ENCODE peak calls at places on chromosomes 4 and X, in ten cellular contexts. One of them, this sample, is unnamed.

GRCh38 chr4:134365852-134366251 is 164.3 kb upstream of the PABPC4L start:
- DNase-seq in CD4-positive, alpha-beta T cell: no peak
- DNase-seq in HepG2: no peak
- DNase-seq in heart right ventricle: no peak
- DNase-seq in choroid plexus epithelial cell: peak
- DNase-seq in H1: no peak
- DNase-seq in fibroblast of pulmonary artery: no peak
- DNase-seq in neural progenitor cell: no peak
- DNase-seq in ascending aorta: no peak
- DNase-seq in progenitor cell of endocrine pancreas: no peak
- DNase-seq in this sample: no peak

GRCh38 chr4:12399781-12400180 is 971.1 kb upstream of the HS3ST1 start:
- DNase-seq in CD4-positive, alpha-beta T cell: no peak
- DNase-seq in HepG2: no peak
- DNase-seq in heart right ventricle: no peak
- DNase-seq in choroid plexus epithelial cell: no peak
- DNase-seq in H1: no peak
- DNase-seq in fibroblast of pulmonary artery: peak
- DNase-seq in neural progenitor cell: no peak
- DNase-seq in ascending aorta: no peak
- DNase-seq in progenitor cell of endocrine pancreas: no peak
- DNase-seq in this sample: no peak

GRCh38 chr4:36000941-36001557 is 243.3 kb downstream of the ARAP2 start:
- DNase-seq in CD4-positive, alpha-beta T cell: no peak
- DNase-seq in HepG2: no peak
- DNase-seq in heart right ventricle: no peak
- DNase-seq in choroid plexus epithelial cell: no peak
- DNase-seq in H1: no peak
- DNase-seq in fibroblast of pulmonary artery: no peak
- DNase-seq in neural progenitor cell: no peak
- DNase-seq in ascending aorta: no peak
- DNase-seq in progenitor cell of endocrine pancreas: no peak
- DNase-seq in this sample: no peak

GRCh38 chr4:77582151-77582550 is 23.5 kb upstream of the CXCL13 start:
- DNase-seq in CD4-positive, alpha-beta T cell: no peak
- DNase-seq in HepG2: no peak
- DNase-seq in heart right ventricle: no peak
- DNase-seq in choroid plexus epithelial cell: peak
- DNase-seq in H1: no peak
- DNase-seq in fibroblast of pulmonary artery: no peak
- DNase-seq in neural progenitor cell: no peak
- DNase-seq in ascending aorta: no peak
- DNase-seq in progenitor cell of endocrine pancreas: no peak
- DNase-seq in this sample: no peak

GRCh38 chrX:133593531-133593930 is 178.2 kb upstream of the GPC4 start:
- DNase-seq in CD4-positive, alpha-beta T cell: no peak
- DNase-seq in HepG2: no peak
- DNase-seq in heart right ventricle: no peak
- DNase-seq in choroid plexus epithelial cell: no peak
- DNase-seq in H1: no peak
- DNase-seq in fibroblast of pulmonary artery: no peak
- DNase-seq in neural progenitor cell: no peak
- DNase-seq in ascending aorta: no peak
- DNase-seq in progenitor cell of endocrine pancreas: no peak
- DNase-seq in this sample: no peak

GRCh38 chr4:124863039-124863545 is 150.6 kb upstream of the ANKRD50 start:
- DNase-seq in CD4-positive, alpha-beta T cell: no peak
- DNase-seq in HepG2: no peak
- DNase-seq in heart right ventricle: no peak
- DNase-seq in choroid plexus epithelial cell: no peak
- DNase-seq in H1: no peak
- DNase-seq in fibroblast of pulmonary artery: peak
- DNase-seq in neural progenitor cell: no peak
- DNase-seq in ascending aorta: no peak
- DNase-seq in progenitor cell of endocrine pancreas: no peak
- DNase-seq in this sample: no peak

GRCh38 chr4:143699331-143700059 is 980 bp downstream of the FREM3 start:
- DNase-seq in CD4-positive, alpha-beta T cell: no peak
- DNase-seq in HepG2: no peak
- DNase-seq in heart right ventricle: no peak
- DNase-seq in choroid plexus epithelial cell: no peak
- DNase-seq in H1: no peak
- DNase-seq in fibroblast of pulmonary artery: no peak
- DNase-seq in neural progenitor cell: no peak
- DNase-seq in ascending aorta: no peak
- DNase-seq in progenitor cell of endocrine pancreas: no peak
- DNase-seq in this sample: no peak

GRCh38 chr4:17773125-17773698 is 8.2 kb downstream of the FAM184B start:
- DNase-seq in CD4-positive, alpha-beta T cell: no peak
- DNase-seq in HepG2: no peak
- DNase-seq in heart right ventricle: no peak
- DNase-seq in choroid plexus epithelial cell: no peak
- DNase-seq in H1: no peak
- DNase-seq in fibroblast of pulmonary artery: no peak
- DNase-seq in neural progenitor cell: no peak
- DNase-seq in ascending aorta: no peak
- DNase-seq in progenitor cell of endocrine pancreas: no peak
- DNase-seq in this sample: no peak

GRCh38 chrX:20029728-20030127 is 38.9 kb upstream of the BCLAF3 start:
- DNase-seq in CD4-positive, alpha-beta T cell: no peak
- DNase-seq in HepG2: peak
- DNase-seq in heart right ventricle: no peak
- DNase-seq in choroid plexus epithelial cell: no peak
- DNase-seq in H1: no peak
- DNase-seq in fibroblast of pulmonary artery: no peak
- DNase-seq in neural progenitor cell: no peak
- DNase-seq in ascending aorta: no peak
- DNase-seq in progenitor cell of endocrine pancreas: no peak
- DNase-seq in this sample: no peak

GRCh38 chr4:111404673-111405072 is 740.6 kb upstream of the FAM241A start:
- DNase-seq in CD4-positive, alpha-beta T cell: no peak
- DNase-seq in HepG2: no peak
- DNase-seq in heart right ventricle: no peak
- DNase-seq in choroid plexus epithelial cell: no peak
- DNase-seq in H1: no peak
- DNase-seq in fibroblast of pulmonary artery: no peak
- DNase-seq in neural progenitor cell: no peak
- DNase-seq in ascending aorta: no peak
- DNase-seq in progenitor cell of endocrine pancreas: no peak
- DNase-seq in this sample: no peak

GRCh38 chrX:104137496-104137895 is 19.3 kb downstream of the SLC25A53 start:
- DNase-seq in CD4-positive, alpha-beta T cell: no peak
- DNase-seq in HepG2: no peak
- DNase-seq in heart right ventricle: no peak
- DNase-seq in choroid plexus epithelial cell: peak
- DNase-seq in H1: no peak
- DNase-seq in fibroblast of pulmonary artery: peak
- DNase-seq in neural progenitor cell: no peak
- DNase-seq in ascending aorta: no peak
- DNase-seq in progenitor cell of endocrine pancreas: no peak
- DNase-seq in this sample: no peak

GRCh38 chrX:135985123-135985973 is at the start of gene SLC9A6:
- DNase-seq in CD4-positive, alpha-beta T cell: peak
- DNase-seq in HepG2: peak
- DNase-seq in heart right ventricle: peak
- DNase-seq in choroid plexus epithelial cell: peak
- DNase-seq in H1: peak
- DNase-seq in fibroblast of pulmonary artery: peak
- DNase-seq in neural progenitor cell: peak
- DNase-seq in ascending aorta: peak
- DNase-seq in progenitor cell of endocrine pancreas: peak
- DNase-seq in this sample: peak

GRCh38 chr4:145380123-145380522 is 101.5 kb upstream of the SMAD1 start:
- DNase-seq in CD4-positive, alpha-beta T cell: no peak
- DNase-seq in HepG2: no peak
- DNase-seq in heart right ventricle: no peak
- DNase-seq in choroid plexus epithelial cell: no peak
- DNase-seq in H1: no peak
- DNase-seq in fibroblast of pulmonary artery: no peak
- DNase-seq in neural progenitor cell: no peak
- DNase-seq in ascending aorta: no peak
- DNase-seq in progenitor cell of endocrine pancreas: no peak
- DNase-seq in this sample: no peak

GRCh38 chr4:79673898-79674297 is 265.9 kb upstream of the GK2 start:
- DNase-seq in CD4-positive, alpha-beta T cell: no peak
- DNase-seq in HepG2: no peak
- DNase-seq in heart right ventricle: no peak
- DNase-seq in choroid plexus epithelial cell: no peak
- DNase-seq in H1: no peak
- DNase-seq in fibroblast of pulmonary artery: no peak
- DNase-seq in neural progenitor cell: no peak
- DNase-seq in ascending aorta: no peak
- DNase-seq in progenitor cell of endocrine pancreas: no peak
- DNase-seq in this sample: no peak

GRCh38 chr4:2537011-2537830 is 774 bp downstream of the FAM193A start:
- DNase-seq in CD4-positive, alpha-beta T cell: peak
- DNase-seq in HepG2: peak
- DNase-seq in heart right ventricle: peak
- DNase-seq in choroid plexus epithelial cell: peak
- DNase-seq in H1: peak
- DNase-seq in fibroblast of pulmonary artery: peak
- DNase-seq in neural progenitor cell: no peak
- DNase-seq in ascending aorta: peak
- DNase-seq in progenitor cell of endocrine pancreas: peak
- DNase-seq in this sample: no peak

GRCh38 chrX:115939636-115940160 is 230.8 kb upstream of the AGTR2 start:
- DNase-seq in CD4-positive, alpha-beta T cell: no peak
- DNase-seq in HepG2: no peak
- DNase-seq in heart right ventricle: no peak
- DNase-seq in choroid plexus epithelial cell: no peak
- DNase-seq in H1: no peak
- DNase-seq in fibroblast of pulmonary artery: no peak
- DNase-seq in neural progenitor cell: no peak
- DNase-seq in ascending aorta: no peak
- DNase-seq in progenitor cell of endocrine pancreas: no peak
- DNase-seq in this sample: no peak

GRCh38 chrX:115941388-115941787 is 229.2 kb upstream of the AGTR2 start:
- DNase-seq in CD4-positive, alpha-beta T cell: no peak
- DNase-seq in HepG2: no peak
- DNase-seq in heart right ventricle: no peak
- DNase-seq in choroid plexus epithelial cell: no peak
- DNase-seq in H1: no peak
- DNase-seq in fibroblast of pulmonary artery: no peak
- DNase-seq in neural progenitor cell: no peak
- DNase-seq in ascending aorta: no peak
- DNase-seq in progenitor cell of endocrine pancreas: no peak
- DNase-seq in this sample: no peak

GRCh38 chrX:115939070-115939469 is 231.5 kb upstream of the AGTR2 start:
- DNase-seq in CD4-positive, alpha-beta T cell: no peak
- DNase-seq in HepG2: no peak
- DNase-seq in heart right ventricle: no peak
- DNase-seq in choroid plexus epithelial cell: no peak
- DNase-seq in H1: no peak
- DNase-seq in fibroblast of pulmonary artery: no peak
- DNase-seq in neural progenitor cell: no peak
- DNase-seq in ascending aorta: no peak
- DNase-seq in progenitor cell of endocrine pancreas: no peak
- DNase-seq in this sample: no peak

GRCh38 chrX:115940888-115941332 is 229.6 kb upstream of the AGTR2 start:
- DNase-seq in CD4-positive, alpha-beta T cell: no peak
- DNase-seq in HepG2: peak
- DNase-seq in heart right ventricle: peak
- DNase-seq in choroid plexus epithelial cell: peak
- DNase-seq in H1: peak
- DNase-seq in fibroblast of pulmonary artery: peak
- DNase-seq in neural progenitor cell: peak
- DNase-seq in ascending aorta: peak
- DNase-seq in progenitor cell of endocrine pancreas: peak
- DNase-seq in this sample: no peak

GRCh38 chrX:115940348-115940747 is 230.2 kb upstream of the AGTR2 start:
- DNase-seq in CD4-positive, alpha-beta T cell: no peak
- DNase-seq in HepG2: no peak
- DNase-seq in heart right ventricle: no peak
- DNase-seq in choroid plexus epithelial cell: no peak
- DNase-seq in H1: no peak
- DNase-seq in fibroblast of pulmonary artery: no peak
- DNase-seq in neural progenitor cell: no peak
- DNase-seq in ascending aorta: no peak
- DNase-seq in progenitor cell of endocrine pancreas: no peak
- DNase-seq in this sample: no peak
- TF ChIP-seq CTCF in CD4-positive, alpha-beta T cell: no peak
- TF ChIP-seq CTCF in HepG2: no peak
- TF ChIP-seq CTCF in heart right ventricle: no peak
- TF ChIP-seq CTCF in choroid plexus epithelial cell: no peak
- TF ChIP-seq CTCF in H1: peak
- TF ChIP-seq CTCF in fibroblast of pulmonary artery: no peak
- TF ChIP-seq CTCF in neural progenitor cell: peak
- TF ChIP-seq CTCF in ascending aorta: no peak
- TF ChIP-seq CTCF in progenitor cell of endocrine pancreas: no peak
- TF ChIP-seq CTCF in this sample: no peak

GRCh38 chrX:30949554-30949953 is 60.5 kb upstream of the TAB3 start:
- DNase-seq in CD4-positive, alpha-beta T cell: no peak
- DNase-seq in HepG2: no peak
- DNase-seq in heart right ventricle: no peak
- DNase-seq in choroid plexus epithelial cell: no peak
- DNase-seq in H1: no peak
- DNase-seq in fibroblast of pulmonary artery: no peak
- DNase-seq in neural progenitor cell: no peak
- DNase-seq in ascending aorta: no peak
- DNase-seq in progenitor cell of endocrine pancreas: no peak
- DNase-seq in this sample: no peak
- TF ChIP-seq CTCF in CD4-positive, alpha-beta T cell: no peak
- TF ChIP-seq CTCF in HepG2: no peak
- TF ChIP-seq CTCF in heart right ventricle: no peak
- TF ChIP-seq CTCF in choroid plexus epithelial cell: no peak
- TF ChIP-seq CTCF in H1: peak
- TF ChIP-seq CTCF in fibroblast of pulmonary artery: no peak
- TF ChIP-seq CTCF in neural progenitor cell: no peak
- TF ChIP-seq CTCF in ascending aorta: no peak
- TF ChIP-seq CTCF in progenitor cell of endocrine pancreas: no peak
- TF ChIP-seq CTCF in this sample: no peak

GRCh38 chrX:38293741-38294140 is 33.6 kb downstream of the RPGR start:
- DNase-seq in CD4-positive, alpha-beta T cell: no peak
- DNase-seq in HepG2: no peak
- DNase-seq in heart right ventricle: no peak
- DNase-seq in choroid plexus epithelial cell: peak
- DNase-seq in H1: no peak
- DNase-seq in fibroblast of pulmonary artery: peak
- DNase-seq in neural progenitor cell: no peak
- DNase-seq in ascending aorta: no peak
- DNase-seq in progenitor cell of endocrine pancreas: no peak
- DNase-seq in this sample: no peak
- TF ChIP-seq CTCF in CD4-positive, alpha-beta T cell: no peak
- TF ChIP-seq CTCF in HepG2: no peak
- TF ChIP-seq CTCF in heart right ventricle: no peak
- TF ChIP-seq CTCF in choroid plexus epithelial cell: peak
- TF ChIP-seq CTCF in H1: no peak
- TF ChIP-seq CTCF in fibroblast of pulmonary artery: peak
- TF ChIP-seq CTCF in neural progenitor cell: no peak
- TF ChIP-seq CTCF in ascending aorta: no peak
- TF ChIP-seq CTCF in progenitor cell of endocrine pancreas: no peak
- TF ChIP-seq CTCF in this sample: no peak

DNA sequence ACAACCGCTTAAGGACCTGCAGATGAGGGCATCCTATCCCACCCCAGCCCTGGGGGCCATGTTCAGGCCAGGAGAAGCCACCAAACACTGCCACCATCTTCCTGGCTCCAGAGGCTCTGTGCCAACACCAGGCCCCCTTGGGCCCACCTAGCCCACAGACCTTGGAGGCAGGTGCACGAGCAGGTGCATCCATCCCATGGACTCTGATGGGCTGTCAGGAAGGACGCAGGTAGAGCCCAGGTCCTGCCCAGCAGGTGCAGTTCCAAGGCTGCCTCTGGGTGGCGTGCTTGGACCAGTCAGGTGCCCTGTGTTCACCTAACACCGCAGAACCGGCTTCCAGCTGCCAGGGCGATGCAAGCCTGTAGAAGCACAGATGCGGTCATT is 22.8 kb upstream of the PDE6B start:
- DNase-seq in CD4-positive, alpha-beta T cell: peak
- DNase-seq in HepG2: peak
- DNase-seq in heart right ventricle: no peak
- DNase-seq in choroid plexus epithelial cell: peak
- DNase-seq in H1: peak
- DNase-seq in fibroblast of pulmonary artery: peak
- DNase-seq in neural progenitor cell: peak
- DNase-seq in ascending aorta: no peak
- DNase-seq in progenitor cell of endocrine pancreas: peak
- DNase-seq in this sample: peak
- TF ChIP-seq CTCF in CD4-positive, alpha-beta T cell: no peak
- TF ChIP-seq CTCF in HepG2: peak
- TF ChIP-seq CTCF in heart right ventricle: no peak
- TF ChIP-seq CTCF in choroid plexus epithelial cell: peak
- TF ChIP-seq CTCF in H1: peak
- TF ChIP-seq CTCF in fibroblast of pulmonary artery: peak
- TF ChIP-seq CTCF in neural progenitor cell: peak
- TF ChIP-seq CTCF in ascending aorta: no peak
- TF ChIP-seq CTCF in progenitor cell of endocrine pancreas: peak
- TF ChIP-seq CTCF in this sample: peak

This sample was measured in nephron progenitor cell.